ENCODE peak calls at places on chromosomes 2 and 18, in six cellular contexts. One of them, this sample, is unnamed.

GRCh38 chr2:237427807-237428506 is 14.0 kb upstream of the COL6A3 start:
- DNase-seq in NCI-H748 treated with DMSO at 0.1 percent for 48 hours: no peak
- DNase-seq in HFFc6: no peak
- DNase-seq in NCI-H226: no peak
- DNase-seq in hepatic stellate cell: no peak
- DNase-seq in memory B cell: no peak
- DNase-seq in this sample: no peak

GRCh38 chr18:2918761-2919550 is 72.2 kb downstream of the EMILIN2 start:
- DNase-seq in NCI-H748 treated with DMSO at 0.1 percent for 48 hours: no peak
- DNase-seq in memory B cell: no peak
- DNase-seq in hepatic stellate cell: no peak
- DNase-seq in NCI-H226: no peak
- DNase-seq in HFFc6: no peak
- DNase-seq in this sample: no peak

GRCh38 chr18:31294199-31294747 is 23.7 kb upstream of the DSG1 start:
- DNase-seq in NCI-H226: no peak
- DNase-seq in memory B cell: no peak
- DNase-seq in NCI-H748 treated with DMSO at 0.1 percent for 48 hours: no peak
- DNase-seq in hepatic stellate cell: no peak
- DNase-seq in HFFc6: no peak
- DNase-seq in this sample: no peak

GRCh38 chr2:98772531-98772930 is 41.6 kb upstream of the MGAT4A start:
- DNase-seq in HFFc6: no peak
- DNase-seq in hepatic stellate cell: no peak
- DNase-seq in NCI-H226: peak; percentile 76
- DNase-seq in NCI-H748 treated with DMSO at 0.1 percent for 48 hours: no peak
- DNase-seq in memory B cell: no peak
- DNase-seq in this sample: no peak

GRCh38 chr2:236607471-236608307 is 38.1 kb downstream of the ACKR3 start:
- DNase-seq in NCI-H226: no peak
- DNase-seq in HFFc6: peak; percentile 31
- DNase-seq in memory B cell: no peak
- DNase-seq in hepatic stellate cell: no peak
- DNase-seq in NCI-H748 treated with DMSO at 0.1 percent for 48 hours: no peak
- DNase-seq in this sample: no peak

GRCh38 chr2:177606636-177607035 is 214.1 kb downstream of the AGPS start:
- DNase-seq in HFFc6: peak; percentile 19
- DNase-seq in hepatic stellate cell: no peak
- DNase-seq in NCI-H226: no peak
- DNase-seq in NCI-H748 treated with DMSO at 0.1 percent for 48 hours: no peak
- DNase-seq in memory B cell: no peak
- DNase-seq in this sample: no peak

GRCh38 chr2:162118166-162119031 is 33.6 kb downstream of the GCG start:
- DNase-seq in memory B cell: no peak
- DNase-seq in hepatic stellate cell: peak; percentile 12
- DNase-seq in HFFc6: peak; percentile 87
- DNase-seq in NCI-H748 treated with DMSO at 0.1 percent for 48 hours: no peak
- DNase-seq in NCI-H226: peak; percentile 73
- DNase-seq in this sample: no peak

GRCh38 chr18:77114564-77115391 is 17.8 kb downstream of the MBP start:
- DNase-seq in memory B cell: no peak
- DNase-seq in HFFc6: peak; percentile 52
- DNase-seq in NCI-H748 treated with DMSO at 0.1 percent for 48 hours: no peak
- DNase-seq in NCI-H226: peak; percentile 89
- DNase-seq in hepatic stellate cell: peak; percentile 81
- DNase-seq in this sample: peak; percentile 75

GRCh38 chr2:128452536-128453530 is 134.2 kb upstream of the HS6ST1 start:
- DNase-seq in HFFc6: no peak
- DNase-seq in NCI-H226: no peak
- DNase-seq in hepatic stellate cell: no peak
- DNase-seq in NCI-H748 treated with DMSO at 0.1 percent for 48 hours: no peak
- DNase-seq in memory B cell: peak; percentile 4
- DNase-seq in this sample: no peak

GRCh38 chr18:12048827-12049175 is 44.8 kb upstream of the ANKRD62 start:
- DNase-seq in hepatic stellate cell: no peak
- DNase-seq in memory B cell: no peak
- DNase-seq in HFFc6: peak; percentile 2
- DNase-seq in NCI-H226: peak; percentile 24
- DNase-seq in NCI-H748 treated with DMSO at 0.1 percent for 48 hours: no peak
- DNase-seq in this sample: peak; percentile 58

GRCh38 chr2:160126315-160126714 is 63.9 kb upstream of the PLA2R1 start:
- DNase-seq in memory B cell: no peak
- DNase-seq in NCI-H226: no peak
- DNase-seq in hepatic stellate cell: no peak
- DNase-seq in HFFc6: no peak
- DNase-seq in NCI-H748 treated with DMSO at 0.1 percent for 48 hours: no peak
- DNase-seq in this sample: no peak

GRCh38 chr2:121285077-121285449 is at the start of gene TFCP2L1:
- DNase-seq in memory B cell: peak; percentile 14
- DNase-seq in hepatic stellate cell: no peak
- DNase-seq in NCI-H226: peak; percentile 37
- DNase-seq in NCI-H748 treated with DMSO at 0.1 percent for 48 hours: peak; percentile 15
- DNase-seq in HFFc6: no peak
- DNase-seq in this sample: no peak

GRCh38 chr2:152223997-152224396 is 48.4 kb upstream of the STAM2 start:
- DNase-seq in NCI-H226: no peak
- DNase-seq in hepatic stellate cell: no peak
- DNase-seq in memory B cell: no peak
- DNase-seq in NCI-H748 treated with DMSO at 0.1 percent for 48 hours: no peak
- DNase-seq in HFFc6: no peak
- DNase-seq in this sample: no peak